ENCODE peak calls at places on chromosomes 3 and 15, in five cellular contexts. W is A549, D is lower lobe of right lung, N is tibial artery, Y is stomach. J is an unnamed sample.
A peak's percentile ranks its signal among the peaks of the same experiment; 100 is the strongest.

GRCh38 chr3:52925405-52926313 is 28.3 kb upstream of the STIMATE start:
- DNase-seq in W (no peak), D (no peak), N (no peak), Y (no peak), J (no peak)

GRCh38 chr3:161851941-161852566 is 355.4 kb downstream of the OTOL1 start:
- DNase-seq in W (peak; percentile 2), D (no peak), N (peak; percentile 40), Y (peak; percentile 57), J (peak; percentile 42)

GRCh38 chr15:35427091-35427490 is 118.9 kb downstream of the DPH6 start:
- DNase-seq in W (no peak), D (no peak), N (no peak), Y (no peak), J (no peak)

GRCh38 chr15:40693904-40694705 is 869 bp upstream of the RAD51 start:
- DNase-seq in W (no peak), D (no peak), N (no peak), Y (no peak), J (no peak)

GRCh38 chr3:191070201-191070600 is 128.8 kb upstream of the OSTN start:
- DNase-seq in W (no peak), D (no peak), N (no peak), Y (no peak), J (no peak)

GRCh38 chr15:75195122-75195765 is 6.4 kb upstream of the C15orf39 start:
- DNase-seq in W (no peak), D (no peak), N (no peak), Y (no peak), J (no peak)

GRCh38 chr15:60392986-60393811 is 4.6 kb downstream of the ANXA2 start:
- DNase-seq in W (peak; percentile 89), D (no peak), N (peak; percentile 84), Y (peak; percentile 55), J (peak; percentile 79)

GRCh38 chr3:169085827-169086226 is 577.7 kb downstream of the MECOM start:
- DNase-seq in W (no peak), D (no peak), N (no peak), Y (no peak), J (no peak)

GRCh38 chr15:75097939-75098338 is 74.5 kb downstream of the PPCDC start:
- DNase-seq in W (no peak), D (no peak), N (no peak), Y (no peak), J (no peak)

GRCh38 chr15:64092864-64093626 is 593 bp downstream of the CIAO2A start:
- DNase-seq in W (peak; percentile 56), D (no peak), N (no peak), Y (peak; percentile 50), J (peak; percentile 59)

GRCh38 chr3:114418107-114418506 is 124.3 kb downstream of the TIGIT start:
- DNase-seq in W (no peak), D (no peak), N (no peak), Y (no peak), J (no peak)
- H3K27ac ChIP-seq in W (no peak overlapping the region), D (no peak overlapping the region), N (no peak overlapping the region), Y (peak overlapping the region; percentile 67), J (no peak overlapping the region)

DNA sequence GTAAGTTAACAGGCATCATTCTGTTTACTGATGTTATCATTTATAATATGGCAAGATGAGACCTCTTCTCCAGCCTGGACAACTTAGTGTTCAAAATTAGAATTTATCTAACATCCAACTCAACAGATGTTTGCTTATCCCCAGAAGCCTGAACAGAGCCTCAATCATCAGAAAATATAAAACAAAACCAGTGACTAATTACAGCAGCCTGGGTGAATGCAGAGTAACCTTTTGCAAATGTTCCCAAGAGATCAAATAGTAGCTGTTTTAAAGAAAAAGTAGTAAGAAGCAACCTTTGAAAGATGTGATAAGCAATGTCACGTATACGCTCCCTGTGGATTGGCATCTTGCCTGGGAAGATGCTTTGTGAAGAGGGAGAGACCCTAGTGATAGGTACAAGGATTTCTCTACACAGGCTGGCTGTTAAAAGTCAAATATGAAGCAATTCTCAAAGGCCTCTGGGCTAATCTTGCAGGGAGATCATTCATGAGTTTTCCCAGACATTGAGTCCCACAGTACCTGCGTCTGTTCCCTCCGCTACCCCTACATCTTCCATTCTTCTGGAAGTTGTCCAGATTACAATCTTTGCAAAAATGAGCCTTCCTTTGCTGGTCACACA is 39.3 kb upstream of the PRICKLE2 start:
- DNase-seq in W (no peak), D (no peak), N (no peak), Y (no peak), J (no peak)
- TF ChIP-seq CTCF in W (no peak), D (no peak), N (no peak), Y (no peak), J (no peak)

DNA sequence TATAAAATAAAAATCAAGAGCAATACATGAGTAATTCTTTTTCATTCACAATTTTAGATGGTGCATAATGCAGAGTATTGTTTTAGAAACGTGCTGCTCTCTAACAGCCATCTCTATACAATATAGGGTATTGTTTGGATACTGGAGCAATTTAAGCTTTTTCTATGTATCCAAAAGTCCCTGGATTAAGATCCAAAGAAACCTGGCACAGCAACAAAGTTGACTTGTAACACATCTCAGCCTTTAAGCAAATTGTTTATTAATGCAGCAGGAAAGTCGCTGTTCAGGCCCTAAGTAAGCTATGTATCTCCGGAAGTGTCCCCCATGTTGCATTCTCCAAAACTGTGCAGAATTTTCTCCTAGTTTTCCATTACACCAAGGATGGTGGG is 7.3 kb downstream of the VGLL4 start:
- DNase-seq in W (no peak), D (no peak), N (no peak), Y (no peak), J (no peak)
- H3K4me1 ChIP-seq in W (peaks cover 22% of the 10 kb centered on the region), D (peaks cover 77% of the 10 kb centered on the region), N (peaks cover 8% of the 10 kb centered on the region), Y (peaks cover 100% of the 10 kb centered on the region), J (no peaks in the 10 kb centered on the region)

GRCh38 chr3:12371525-12372140 is 82.8 kb downstream of the PPARG start:
- DNase-seq in W (no peak), D (no peak), N (no peak), Y (peak; percentile 62), J (peak; percentile 66)
- H3K27ac ChIP-seq in W (no peak overlapping the region), D (no peak overlapping the region), N (no peak overlapping the region), Y (peak overlapping the region; percentile 43), J (peak overlapping the region; percentile 41)

GRCh38 chr3:158313344-158313927 is 203.5 kb downstream of the RSRC1 start:
- DNase-seq in W (peak; percentile 8), D (no peak), N (no peak), Y (no peak), J (no peak)
- TF ChIP-seq CTCF in W (peak; percentile 77), D (peak; percentile 20), N (no peak), Y (no peak), J (peak; percentile 16)

DNA sequence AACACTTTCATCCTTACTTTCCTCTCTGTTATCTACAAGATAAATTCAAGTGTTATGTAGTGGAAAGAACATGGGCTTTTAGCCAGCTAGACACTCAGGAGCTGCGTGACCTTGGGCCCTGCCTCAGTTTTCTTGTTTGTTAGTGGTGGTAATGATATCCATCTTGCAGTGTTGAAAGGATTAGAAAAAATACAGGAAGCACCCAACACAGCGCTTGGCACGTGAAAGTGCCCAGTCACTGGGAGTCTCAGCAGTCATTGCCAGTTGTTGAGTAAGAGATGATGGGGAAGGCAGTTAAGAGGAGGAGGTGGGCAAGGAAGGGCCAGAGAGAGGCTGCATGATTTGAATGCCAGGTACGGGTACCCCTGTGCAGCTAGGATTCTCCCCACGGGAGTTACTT is 5.3 kb downstream of the PDIA5 start:
- DNase-seq in W (no peak), D (no peak), N (peak; percentile 52), Y (peak; percentile 54), J (no peak)
- H3K4me1 ChIP-seq in W (peaks cover 23% of the 10 kb centered on the region), D (peaks cover 60% of the 10 kb centered on the region), N (no peaks in the 10 kb centered on the region), Y (peaks cover 80% of the 10 kb centered on the region), J (peaks cover 6% of the 10 kb centered on the region)

J was measured in right lobe of liver.